ENCODE peak calls at places on chromosome 18, in six cellular contexts. B is PC-9, K is transverse colon, R is neural progenitor cell, T is sigmoid colon, A is A549. W is an unnamed sample.

GRCh38 chr18:51110073-51110797 is 80.2 kb downstream of the SMAD4 start:
- DNase-seq in B (peak), K (peak), R (peak), T (peak), A (peak), W (peak)

GRCh38 chr18:37188016-37188791 is 359.3 kb downstream of the KIAA1328 start:
- DNase-seq in B (no peak), K (no peak), R (peak), T (no peak), A (no peak), W (no peak)

GRCh38 chr18:12336887-12337286 is 28.8 kb downstream of the TUBB6 start:
- DNase-seq in B (peak), K (no peak), R (no peak), T (no peak), A (no peak), W (no peak)

GRCh38 chr18:76993573-76993972 is 139.0 kb downstream of the MBP start:
- DNase-seq in B (no peak), K (no peak), R (no peak), T (no peak), A (no peak), W (no peak)

GRCh38 chr18:24543408-24544140 is 83.1 kb downstream of the HRH4 start:
- DNase-seq in B (no peak), K (no peak), R (no peak), T (no peak), A (no peak), W (no peak)

GRCh38 chr18:13973061-13973460 is 57.7 kb upstream of the MC2R start:
- DNase-seq in B (no peak), K (no peak), R (peak), T (no peak), A (no peak), W (no peak)

GRCh38 chr18:75210274-75211001 is at the start of gene TSHZ1:
- DNase-seq in B (peak), K (peak), R (peak), T (peak), A (peak), W (no peak)

GRCh38 chr18:63119647-63120046 is 199.9 kb downstream of the BCL2 start:
- DNase-seq in B (peak), K (no peak), R (peak), T (no peak), A (peak), W (no peak)

GRCh38 chr18:74493689-74494088 is 2.5 kb upstream of the CNDP2 start:
- DNase-seq in B (peak), K (peak), R (peak), T (no peak), A (peak), W (no peak)

GRCh38 chr18:27749189-27749588 is 427.7 kb downstream of the CDH2 start:
- DNase-seq in B (no peak), K (no peak), R (peak), T (no peak), A (no peak), W (no peak)

GRCh38 chr18:41391616-41392610 is 563.1 kb upstream of the PIK3C3 start:
- DNase-seq in B (peak), K (peak), R (peak), T (no peak), A (peak), W (no peak)

GRCh38 chr18:23487738-23488625 is 15.3 kb upstream of the RMC1 start:
- DNase-seq in B (no peak), K (peak), R (no peak), T (no peak), A (no peak), W (no peak)

GRCh38 chr18:76496200-76496890 is 1.3 kb upstream of the ZNF516 start:
- DNase-seq in B (peak), K (peak), R (peak), T (peak), A (no peak), W (no peak)

GRCh38 chr18:61435064-61435652 is 101.9 kb downstream of the CDH20 start:
- DNase-seq in B (no peak), K (no peak), R (peak), T (no peak), A (no peak), W (no peak)

GRCh38 chr18:48440924-48441323 is 31.7 kb upstream of the ZBTB7C start:
- DNase-seq in B (no peak), K (no peak), R (no peak), T (no peak), A (no peak), W (no peak)

GRCh38 chr18:56973487-56973886 is 173.4 kb upstream of the BOD1L2 start:
- DNase-seq in B (no peak), K (no peak), R (no peak), T (no peak), A (no peak), W (no peak)

GRCh38 chr18:2846638-2847340 is at the start of gene EMILIN2:
- DNase-seq in B (peak), K (peak), R (peak), T (peak), A (no peak), W (peak)

GRCh38 chr18:65750421-65751144 is at the start of gene CDH7:
- DNase-seq in B (peak), K (no peak), R (peak), T (no peak), A (no peak), W (no peak)

GRCh38 chr18:61882296-61883004 is 10.4 kb downstream of the RNF152 start:
- DNase-seq in B (no peak), K (no peak), R (no peak), T (no peak), A (no peak), W (no peak)

GRCh38 chr18:79677221-79677620 is 2.4 kb upstream of the CTDP1 start:
- DNase-seq in B (no peak), K (no peak), R (no peak), T (no peak), A (no peak), W (no peak)

GRCh38 chr18:12309683-12310198 is 1.7 kb downstream of the TUBB6 start:
- DNase-seq in B (no peak), K (no peak), R (no peak), T (no peak), A (no peak), W (no peak)

GRCh38 chr18:9094307-9095226 is 7.9 kb upstream of the NDUFV2 start:
- DNase-seq in B (peak), K (no peak), R (no peak), T (no peak), A (peak), W (no peak)

GRCh38 chr18:36297419-36298112 is at the start of gene FHOD3:
- DNase-seq in B (peak), K (peak), R (peak), T (peak), A (peak), W (no peak)

GRCh38 chr18:10291568-10291981 is 162.9 kb upstream of the APCDD1 start:
- DNase-seq in B (no peak), K (no peak), R (peak), T (peak), A (no peak), W (no peak)

GRCh38 chr18:518081-518480 is 17.6 kb upstream of the COLEC12 start:
- DNase-seq in B (no peak), K (no peak), R (no peak), T (no peak), A (no peak), W (no peak)

GRCh38 chr18:32488078-32488477 is 17.4 kb upstream of the GAREM1 start:
- DNase-seq in B (no peak), K (no peak), R (no peak), T (no peak), A (no peak), W (no peak)

GRCh38 chr18:9609190-9609589 is 5.2 kb downstream of the PPP4R1 start:
- DNase-seq in B (no peak), K (no peak), R (no peak), T (no peak), A (no peak), W (no peak)

GRCh38 chr18:62496262-62496661 is 26.6 kb upstream of the ZCCHC2 start:
- DNase-seq in B (no peak), K (no peak), R (no peak), T (no peak), A (no peak), W (no peak)

GRCh38 chr18:4524096-4524495 is 69.0 kb upstream of the DLGAP1 start:
- DNase-seq in B (no peak), K (no peak), R (peak), T (no peak), A (no peak), W (no peak)
- TF ChIP-seq CTCF in B (no peak), K (no peak), R (peak), T (no peak), A (no peak), W (no peak)

GRCh38 chr18:38318416-38318815 is 752.8 kb upstream of the CELF4 start:
- DNase-seq in B (no peak), K (no peak), R (no peak), T (no peak), A (no peak), W (no peak)

DNA sequence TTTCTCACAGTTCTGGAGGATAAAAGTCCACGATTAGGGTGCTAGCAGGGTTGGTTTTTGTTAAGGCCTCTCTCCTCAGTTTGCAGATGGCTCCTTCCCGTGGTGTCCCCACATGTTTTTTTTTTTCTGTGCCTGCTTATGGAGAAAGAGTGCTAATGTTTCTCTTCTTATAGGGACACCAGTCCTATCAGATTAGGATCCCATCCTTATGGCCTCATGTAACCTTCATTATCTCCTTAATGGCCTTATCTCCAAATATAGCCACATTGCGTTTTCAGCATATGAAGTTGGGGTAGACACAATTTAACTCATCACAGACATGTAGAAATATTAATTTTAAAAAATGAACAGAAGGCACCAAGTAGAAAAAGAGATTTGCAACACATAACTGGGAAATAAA is 755.7 kb upstream of the CELF4 start:
- DNase-seq in B (no peak), K (no peak), R (no peak), T (no peak), A (no peak), W (no peak)
- TF ChIP-seq CTCF in B (no peak), K (no peak), R (no peak), T (no peak), A (no peak), W (no peak)

GRCh38 chr18:50056185-50056584 is 138.8 kb downstream of the MYO5B start:
- DNase-seq in B (no peak), K (no peak), R (no peak), T (no peak), A (no peak), W (no peak)

GRCh38 chr18:50053142-50053541 is 141.8 kb downstream of the MYO5B start:
- DNase-seq in B (no peak), K (no peak), R (no peak), T (no peak), A (no peak), W (no peak)

GRCh38 chr18:50057009-50057408 is 137.9 kb downstream of the MYO5B start:
- DNase-seq in B (no peak), K (no peak), R (no peak), T (no peak), A (no peak), W (no peak)

GRCh38 chr18:50055474-50055873 is 139.5 kb downstream of the MYO5B start:
- DNase-seq in B (no peak), K (no peak), R (no peak), T (no peak), A (no peak), W (no peak)

GRCh38 chr18:50051288-50051687 is 143.7 kb downstream of the MYO5B start:
- DNase-seq in B (peak), K (no peak), R (peak), T (no peak), A (peak), W (no peak)
- TF ChIP-seq CTCF in B (peak), K (no peak), R (peak), T (no peak), A (peak), W (no peak)

GRCh38 chr18:55153346-55153745 is 194.1 kb upstream of the CCDC68 start:
- DNase-seq in B (no peak), K (no peak), R (no peak), T (no peak), A (no peak), W (no peak)
- TF ChIP-seq CTCF in B (no peak), K (no peak), R (no peak), T (no peak), A (no peak), W (no peak)

GRCh38 chr18:52992041-52992440 is 652.0 kb downstream of the DCC start:
- DNase-seq in B (no peak), K (no peak), R (peak), T (no peak), A (no peak), W (no peak)
- TF ChIP-seq CTCF in B (no peak), K (no peak), R (peak), T (no peak), A (no peak), W (no peak)

W was measured in omental fat pad.